ENCODE peak calls at places on chromosome 21, in six cellular contexts. Y is transverse colon, X is body of pancreas, O is foreskin fibroblast, D is HFF-Myc, Z is progenitor cell of endocrine pancreas. U is an unnamed sample.

GRCh38 chr21:31952828-31953227 is 80.0 kb downstream of the HUNK start:
- DNase-seq in Y (no peak), X (no peak), O (no peak), D (no peak), Z (no peak), U (no peak)

GRCh38 chr21:33541105-33541711 is 709 bp downstream of the GART start:
- DNase-seq in Y (no peak), X (no peak), O (peak), D (no peak), Z (no peak), U (peak)

GRCh38 chr21:34112316-34113033 is 39.1 kb downstream of the MRPS6 start:
- DNase-seq in Y (no peak), X (no peak), O (no peak), D (no peak), Z (no peak), U (no peak)

GRCh38 chr21:15397258-15397657 is 332.5 kb upstream of the NRIP1 start:
- DNase-seq in Y (no peak), X (no peak), O (no peak), D (no peak), Z (no peak), U (no peak)

GRCh38 chr21:33578214-33578613 is 10.3 kb downstream of the DONSON start:
- DNase-seq in Y (no peak), X (no peak), O (peak), D (no peak), Z (no peak), U (no peak)

GRCh38 chr21:44312716-44313115 is 12.9 kb downstream of the PFKL start:
- DNase-seq in Y (no peak), X (no peak), O (no peak), D (no peak), Z (no peak), U (no peak)

GRCh38 chr21:32184059-32184458 is 94.8 kb downstream of the MIS18A start:
- DNase-seq in Y (no peak), X (no peak), O (no peak), D (no peak), Z (no peak), U (no peak)

GRCh38 chr21:15935530-15935929 is 205.7 kb downstream of the USP25 start:
- DNase-seq in Y (no peak), X (no peak), O (no peak), D (no peak), Z (no peak), U (peak)

GRCh38 chr21:17513214-17514123 is 626 bp downstream of the CXADR start:
- DNase-seq in Y (peak), X (peak), O (peak), D (no peak), Z (no peak), U (peak)

GRCh38 chr21:16792155-16792554 is 720.7 kb upstream of the CXADR start:
- DNase-seq in Y (no peak), X (no peak), O (peak), D (no peak), Z (no peak), U (no peak)

GRCh38 chr21:33412832-33413519 is 9.8 kb downstream of the IFNGR2 start:
- DNase-seq in Y (peak), X (no peak), O (no peak), D (no peak), Z (no peak), U (no peak)

GRCh38 chr21:14901482-14901958 is 163.3 kb downstream of the NRIP1 start:
- DNase-seq in Y (no peak), X (no peak), O (peak), D (no peak), Z (no peak), U (peak)

GRCh38 chr21:35579520-35580293 is 480.6 kb downstream of the SETD4 start:
- DNase-seq in Y (no peak), X (no peak), O (no peak), D (no peak), Z (no peak), U (peak)

GRCh38 chr21:44450402-44450801 is 4.9 kb upstream of the LRRC3 start:
- DNase-seq in Y (no peak), X (peak), O (no peak), D (no peak), Z (no peak), U (no peak)

GRCh38 chr21:14013056-14013603 is 197.6 kb downstream of the LIPI start:
- DNase-seq in Y (no peak), X (no peak), O (no peak), D (no peak), Z (no peak), U (no peak)

GRCh38 chr21:34969431-34970036 is 79.6 kb downstream of the RUNX1 start:
- DNase-seq in Y (no peak), X (no peak), O (no peak), D (no peak), Z (no peak), U (no peak)

GRCh38 chr21:41207401-41208388 is 39.7 kb downstream of the BACE2 start:
- DNase-seq in Y (peak), X (peak), O (peak), D (no peak), Z (no peak), U (peak)

GRCh38 chr21:36589352-36589971 is 109.5 kb upstream of the SIM2 start:
- DNase-seq in Y (peak), X (peak), O (peak), D (peak), Z (no peak), U (peak)

GRCh38 chr21:34812510-34813265 is 143.9 kb downstream of the CLIC6 start:
- DNase-seq in Y (no peak), X (no peak), O (peak), D (no peak), Z (no peak), U (peak)

GRCh38 chr21:44766014-44766817 is 35.4 kb downstream of the UBE2G2 start:
- DNase-seq in Y (no peak), X (no peak), O (no peak), D (no peak), Z (no peak), U (peak)

GRCh38 chr21:41098481-41098880 is 69.5 kb upstream of the BACE2 start:
- DNase-seq in Y (no peak), X (no peak), O (no peak), D (no peak), Z (no peak), U (no peak)

GRCh38 chr21:15825699-15826098 is 95.9 kb downstream of the USP25 start:
- DNase-seq in Y (no peak), X (no peak), O (no peak), D (no peak), Z (no peak), U (no peak)

GRCh38 chr21:26941436-26941835 is 25.5 kb downstream of the ADAMTS5 start:
- DNase-seq in Y (no peak), X (no peak), O (peak), D (no peak), Z (no peak), U (peak)
- TF ChIP-seq CTCF in Y (no peak), X (no peak), O (no peak), D (no peak), Z (no peak), U (no peak)

DNA sequence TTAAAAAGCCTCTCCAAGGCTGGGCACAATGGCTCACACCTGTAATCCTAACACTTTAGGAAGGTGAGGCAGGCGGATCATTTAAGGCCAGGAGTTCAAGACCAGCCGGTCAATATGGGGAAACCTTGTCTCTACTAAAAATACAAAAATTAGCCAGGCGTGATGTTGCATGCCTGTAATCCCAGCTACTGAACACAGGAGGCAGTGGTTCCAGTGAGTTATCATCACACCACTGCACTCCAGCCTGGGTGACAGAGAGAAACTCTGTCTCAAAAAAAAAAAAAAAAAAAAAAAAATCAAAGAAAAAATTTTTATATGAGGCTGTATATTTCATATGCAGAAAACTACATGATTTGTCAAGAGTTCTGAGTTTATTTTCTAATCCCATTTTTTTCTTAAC is 1107.1 kb upstream of the TMPRSS15 start:
- DNase-seq in Y (no peak), X (no peak), O (no peak), D (no peak), Z (no peak), U (no peak)
- TF ChIP-seq CTCF in Y (no peak), X (no peak), O (no peak), D (no peak), Z (peak), U (no peak)

DNA sequence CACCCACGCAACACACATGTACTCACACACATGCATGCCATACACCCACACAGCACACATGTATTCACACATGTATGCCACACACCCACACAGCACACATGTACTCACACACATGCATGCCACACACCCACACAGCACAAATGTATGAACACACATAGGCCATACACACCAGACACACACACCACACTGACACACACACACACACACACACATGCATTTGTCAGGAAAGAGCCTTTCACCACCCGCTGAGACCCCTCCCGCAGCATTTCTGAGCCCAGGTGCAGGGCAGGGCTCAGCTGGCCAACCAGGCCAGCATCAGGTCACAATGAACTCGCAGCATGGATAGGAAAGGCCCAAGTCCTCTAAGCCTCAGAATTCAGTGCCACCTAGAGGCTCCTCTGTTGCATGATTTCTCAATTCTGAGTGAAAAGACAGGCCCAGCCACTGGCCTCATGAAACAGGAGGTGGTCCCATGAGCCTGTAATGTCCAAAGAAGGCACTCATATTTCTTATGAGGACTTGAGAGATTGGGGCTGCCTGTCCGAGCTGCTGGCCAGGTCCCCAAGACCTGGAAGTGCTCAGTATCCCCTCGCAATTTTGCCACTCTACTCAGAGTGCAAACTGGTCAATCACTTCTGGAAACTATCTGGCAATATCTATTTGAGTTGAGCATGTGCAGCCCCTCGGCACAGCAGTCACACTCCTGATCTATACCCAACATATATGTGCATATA is 57.3 kb downstream of the PSMG1 start:
- DNase-seq in Y (peak), X (peak), O (peak), D (no peak), Z (peak), U (peak)
- TF ChIP-seq CTCF in Y (peak), X (peak), O (peak), D (peak), Z (peak), U (peak)

GRCh38 chr21:42389449-42389835 is 6.4 kb downstream of the TMPRSS3 start:
- DNase-seq in Y (peak), X (peak), O (no peak), D (no peak), Z (peak), U (no peak)
- TF ChIP-seq CTCF in Y (no peak), X (peak), O (no peak), D (no peak), Z (no peak), U (no peak)

DNA sequence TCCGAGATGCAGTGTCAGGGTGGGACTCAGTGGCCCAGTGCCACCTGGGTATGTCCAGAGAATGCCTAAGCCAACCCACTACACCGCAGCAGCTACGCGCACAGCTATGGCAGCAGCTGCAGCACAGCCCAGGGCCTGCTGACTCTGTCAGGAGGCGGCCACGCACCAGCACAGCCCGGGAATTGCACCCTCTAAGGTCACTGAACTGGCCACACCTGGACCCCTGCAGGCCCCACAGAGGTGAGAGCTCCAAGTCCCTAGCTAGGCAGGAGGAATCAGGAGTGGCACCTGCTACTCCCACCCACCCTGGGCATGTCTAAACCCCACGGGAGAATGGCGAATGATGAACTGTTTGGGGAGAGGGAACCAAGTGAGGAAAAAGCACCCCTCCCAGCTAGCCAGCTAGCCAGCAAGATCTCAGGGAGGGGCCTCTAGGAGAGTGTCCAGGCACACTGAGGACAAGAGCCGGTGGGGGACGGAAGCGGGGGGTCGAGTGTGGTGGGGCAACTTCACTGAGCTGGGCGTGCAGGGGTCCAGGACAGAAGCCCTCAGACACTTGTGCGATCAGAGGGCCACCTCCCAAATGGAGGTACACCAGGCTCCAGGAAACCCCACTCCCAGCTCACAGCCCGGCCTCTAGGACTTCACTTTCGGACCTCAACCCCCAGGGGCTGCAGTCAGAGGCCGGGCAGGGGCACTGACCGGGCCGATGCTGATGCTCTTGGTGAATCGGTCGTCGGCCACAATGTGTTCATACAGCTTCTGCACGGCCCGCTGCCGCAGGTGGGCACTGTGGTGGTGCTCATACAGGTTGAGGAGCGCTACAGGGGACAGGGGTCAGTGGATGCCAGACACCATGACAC is 13.9 kb downstream of the LSS start:
- DNase-seq in Y (no peak), X (no peak), O (no peak), D (no peak), Z (no peak), U (no peak)
- TF ChIP-seq CTCF in Y (no peak), X (no peak), O (no peak), D (no peak), Z (no peak), U (no peak)

U was measured in epithelial cell of esophagus.